ENCODE peak calls at places on chromosomes 11 and 22, in five cellular contexts. One of them, this sample, is unnamed.

GRCh38 chr22:23220485-23221350 is 40.4 kb downstream of the BCR start:
- DNase-seq in heart left ventricle: no peak
- DNase-seq in left ventricle myocardium inferior: peak; percentile 15
- DNase-seq in testis: no peak
- DNase-seq in neural progenitor cell: no peak
- DNase-seq in this sample: no peak

GRCh38 chr11:79200398-79201070 is 240.3 kb downstream of the TENM4 start:
- DNase-seq in heart left ventricle: no peak
- DNase-seq in left ventricle myocardium inferior: no peak
- DNase-seq in testis: no peak
- DNase-seq in neural progenitor cell: no peak
- DNase-seq in this sample: no peak

GRCh38 chr11:96151501-96151900 is 191.5 kb downstream of the MAML2 start:
- DNase-seq in heart left ventricle: no peak
- DNase-seq in left ventricle myocardium inferior: no peak
- DNase-seq in testis: no peak
- DNase-seq in neural progenitor cell: no peak
- DNase-seq in this sample: no peak

GRCh38 chr22:19855504-19856409 is 1.1 kb upstream of the GNB1L start:
- DNase-seq in heart left ventricle: peak; percentile 64
- DNase-seq in left ventricle myocardium inferior: no peak
- DNase-seq in testis: peak; percentile 71
- DNase-seq in neural progenitor cell: no peak
- DNase-seq in this sample: peak; percentile 62

GRCh38 chr11:118002541-118003019 is 16.4 kb downstream of the IL10RA start:
- DNase-seq in heart left ventricle: peak; percentile 86
- DNase-seq in left ventricle myocardium inferior: peak; percentile 72
- DNase-seq in testis: peak; percentile 63
- DNase-seq in neural progenitor cell: peak; percentile 86
- DNase-seq in this sample: peak; percentile 58

GRCh38 chr22:36546932-36547331 is 18.0 kb upstream of the EIF3D start:
- DNase-seq in heart left ventricle: no peak
- DNase-seq in left ventricle myocardium inferior: no peak
- DNase-seq in testis: no peak
- DNase-seq in neural progenitor cell: no peak
- DNase-seq in this sample: no peak

GRCh38 chr11:114827043-114827442 is 148.7 kb downstream of the NXPE2 start:
- DNase-seq in heart left ventricle: no peak
- DNase-seq in left ventricle myocardium inferior: no peak
- DNase-seq in testis: no peak
- DNase-seq in neural progenitor cell: no peak
- DNase-seq in this sample: no peak

GRCh38 chr11:22920939-22921565 is 60.8 kb upstream of the CCDC179 start:
- DNase-seq in heart left ventricle: no peak
- DNase-seq in left ventricle myocardium inferior: no peak
- DNase-seq in testis: peak; percentile 44
- DNase-seq in neural progenitor cell: peak; percentile 73
- DNase-seq in this sample: no peak

GRCh38 chr22:35838849-35839646 is 121.4 kb downstream of the APOL5 start:
- DNase-seq in heart left ventricle: peak; percentile 36
- DNase-seq in left ventricle myocardium inferior: no peak
- DNase-seq in testis: peak; percentile 59
- DNase-seq in neural progenitor cell: peak; percentile 68
- DNase-seq in this sample: no peak

GRCh38 chr22:22703715-22704114 is 59.3 kb downstream of the GGTLC2 start:
- DNase-seq in heart left ventricle: no peak
- DNase-seq in left ventricle myocardium inferior: no peak
- DNase-seq in testis: no peak
- DNase-seq in neural progenitor cell: no peak
- DNase-seq in this sample: no peak

GRCh38 chr11:2576536-2576935 is 123.3 kb downstream of the KCNQ1OT1 start:
- DNase-seq in heart left ventricle: peak; percentile 10
- DNase-seq in left ventricle myocardium inferior: no peak
- DNase-seq in testis: no peak
- DNase-seq in neural progenitor cell: no peak
- DNase-seq in this sample: peak; percentile 5

GRCh38 chr22:29081499-29082236 is 8.8 kb downstream of the KREMEN1 start:
- DNase-seq in heart left ventricle: no peak
- DNase-seq in left ventricle myocardium inferior: no peak
- DNase-seq in testis: no peak
- DNase-seq in neural progenitor cell: no peak
- DNase-seq in this sample: no peak

GRCh38 chr22:28002181-28002700 is 83.2 kb upstream of the PITPNB start:
- DNase-seq in heart left ventricle: no peak
- DNase-seq in left ventricle myocardium inferior: no peak
- DNase-seq in testis: no peak
- DNase-seq in neural progenitor cell: no peak
- DNase-seq in this sample: no peak

GRCh38 chr11:86174101-86175046 is 70.2 kb upstream of the EED start:
- DNase-seq in heart left ventricle: peak; percentile 90
- DNase-seq in left ventricle myocardium inferior: peak; percentile 77
- DNase-seq in testis: peak; percentile 51
- DNase-seq in neural progenitor cell: no peak
- DNase-seq in this sample: peak; percentile 86

GRCh38 chr11:34345012-34345804 is 12.6 kb downstream of the ABTB2 start:
- DNase-seq in heart left ventricle: peak; percentile 65
- DNase-seq in left ventricle myocardium inferior: peak; percentile 42
- DNase-seq in testis: no peak
- DNase-seq in neural progenitor cell: no peak
- DNase-seq in this sample: peak; percentile 69
- H3K4me3 ChIP-seq in heart left ventricle: no peak overlapping the region
- H3K4me3 ChIP-seq in left ventricle myocardium inferior: no peak overlapping the region
- H3K4me3 ChIP-seq in testis: no peak overlapping the region
- H3K4me3 ChIP-seq in neural progenitor cell: no peak overlapping the region
- H3K4me3 ChIP-seq in this sample: peak overlapping the region; percentile 35

DNA sequence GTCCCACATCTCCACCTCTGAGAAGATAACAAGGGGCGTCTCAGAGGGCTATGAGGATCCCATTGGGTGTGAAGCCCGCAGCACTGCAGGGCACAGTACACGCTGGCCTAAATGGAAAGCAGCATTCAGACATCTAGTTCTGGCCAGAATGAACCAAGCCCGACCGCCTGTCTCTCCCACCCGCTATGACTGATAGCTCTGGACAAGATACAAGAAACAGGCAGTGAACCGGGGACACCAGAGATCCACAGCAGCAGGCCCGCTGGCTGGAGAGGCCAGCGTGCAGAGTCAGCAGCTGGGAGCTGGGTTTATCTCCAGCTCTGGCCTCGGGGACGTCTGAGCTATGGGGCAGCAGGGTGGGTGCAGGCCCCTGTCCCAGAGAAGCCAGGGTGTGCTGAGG is 9.6 kb downstream of the CERK start:
- DNase-seq in heart left ventricle: peak; percentile 57
- DNase-seq in left ventricle myocardium inferior: no peak
- DNase-seq in testis: peak; percentile 34
- DNase-seq in neural progenitor cell: no peak
- DNase-seq in this sample: no peak
- H3K27ac ChIP-seq in heart left ventricle: peak overlapping the region; percentile 82
- H3K27ac ChIP-seq in left ventricle myocardium inferior: peak overlapping the region; percentile 98
- H3K27ac ChIP-seq in testis: no peak overlapping the region
- H3K27ac ChIP-seq in neural progenitor cell: no peak overlapping the region
- H3K27ac ChIP-seq in this sample: no peak overlapping the region

DNA sequence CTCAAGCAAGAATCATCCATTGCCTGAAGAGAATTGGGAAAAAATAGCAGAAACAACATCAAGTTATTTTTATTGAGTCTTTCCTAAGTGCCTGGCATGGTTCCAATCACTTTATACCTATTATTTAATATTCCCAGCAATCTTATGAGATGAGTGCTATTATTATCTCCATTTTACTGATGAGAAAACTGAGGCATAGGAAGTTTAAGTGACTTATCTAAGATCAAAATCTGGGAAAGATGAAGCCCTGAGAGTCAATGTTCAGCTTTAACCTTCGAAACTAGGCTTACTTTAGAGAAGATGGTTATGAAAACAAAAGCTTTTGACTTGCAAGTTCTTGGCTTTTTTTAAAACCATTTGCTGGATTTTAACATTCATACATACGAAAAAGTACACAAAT is 141.6 kb downstream of the APIP start:
- DNase-seq in heart left ventricle: no peak
- DNase-seq in left ventricle myocardium inferior: no peak
- DNase-seq in testis: no peak
- DNase-seq in neural progenitor cell: no peak
- DNase-seq in this sample: no peak
- H3K4me3 ChIP-seq in heart left ventricle: no peak overlapping the region
- H3K4me3 ChIP-seq in left ventricle myocardium inferior: no peak overlapping the region
- H3K4me3 ChIP-seq in testis: no peak overlapping the region
- H3K4me3 ChIP-seq in neural progenitor cell: no peak overlapping the region
- H3K4me3 ChIP-seq in this sample: no peak overlapping the region

DNA sequence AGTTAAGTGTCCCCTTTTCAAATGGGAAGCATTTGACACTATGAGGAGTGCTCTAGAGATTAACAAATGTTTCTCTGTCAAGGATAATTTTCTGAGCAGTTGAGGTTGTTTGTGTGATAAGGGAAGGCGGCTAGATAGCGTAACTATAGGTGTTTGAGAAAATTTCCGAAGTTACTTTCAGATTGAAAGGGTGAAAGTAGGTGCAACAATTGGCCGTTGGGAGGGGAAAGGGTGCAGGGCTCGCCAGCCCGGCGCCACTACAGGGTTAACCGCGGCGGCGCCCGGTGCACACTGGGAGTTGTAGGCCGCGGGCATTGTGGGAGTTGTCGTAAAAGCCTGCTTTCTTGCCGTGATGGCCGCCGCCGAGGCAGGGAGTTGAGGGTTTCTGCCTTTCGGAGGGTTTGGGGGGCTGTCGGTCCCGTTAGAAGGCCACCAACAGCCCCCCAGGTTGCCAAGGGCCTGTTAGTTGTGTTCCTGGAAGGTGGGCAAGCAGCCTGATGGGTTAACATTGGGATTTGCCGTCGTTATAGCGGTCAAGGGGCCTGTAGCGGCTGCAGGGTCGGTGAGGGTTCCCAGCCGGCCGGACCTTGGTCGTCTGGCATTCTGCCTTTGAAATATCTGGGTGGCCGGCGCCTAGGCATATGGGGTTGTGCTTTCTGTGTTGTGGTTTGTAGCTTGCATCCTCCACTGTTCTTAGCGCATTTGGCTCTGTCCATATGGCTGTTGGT is 36.5 kb upstream of the HSD17B12 start:
- DNase-seq in heart left ventricle: peak; percentile 93
- DNase-seq in left ventricle myocardium inferior: peak; percentile 88
- DNase-seq in testis: peak; percentile 92
- DNase-seq in neural progenitor cell: peak; percentile 93
- DNase-seq in this sample: peak; percentile 89
- H3K27ac ChIP-seq in heart left ventricle: peak overlapping the region; percentile 80
- H3K27ac ChIP-seq in left ventricle myocardium inferior: peak overlapping the region; percentile 82
- H3K27ac ChIP-seq in testis: peak overlapping the region; percentile 70
- H3K27ac ChIP-seq in neural progenitor cell: no peak overlapping the region
- H3K27ac ChIP-seq in this sample: peak overlapping the region; percentile 80

DNA sequence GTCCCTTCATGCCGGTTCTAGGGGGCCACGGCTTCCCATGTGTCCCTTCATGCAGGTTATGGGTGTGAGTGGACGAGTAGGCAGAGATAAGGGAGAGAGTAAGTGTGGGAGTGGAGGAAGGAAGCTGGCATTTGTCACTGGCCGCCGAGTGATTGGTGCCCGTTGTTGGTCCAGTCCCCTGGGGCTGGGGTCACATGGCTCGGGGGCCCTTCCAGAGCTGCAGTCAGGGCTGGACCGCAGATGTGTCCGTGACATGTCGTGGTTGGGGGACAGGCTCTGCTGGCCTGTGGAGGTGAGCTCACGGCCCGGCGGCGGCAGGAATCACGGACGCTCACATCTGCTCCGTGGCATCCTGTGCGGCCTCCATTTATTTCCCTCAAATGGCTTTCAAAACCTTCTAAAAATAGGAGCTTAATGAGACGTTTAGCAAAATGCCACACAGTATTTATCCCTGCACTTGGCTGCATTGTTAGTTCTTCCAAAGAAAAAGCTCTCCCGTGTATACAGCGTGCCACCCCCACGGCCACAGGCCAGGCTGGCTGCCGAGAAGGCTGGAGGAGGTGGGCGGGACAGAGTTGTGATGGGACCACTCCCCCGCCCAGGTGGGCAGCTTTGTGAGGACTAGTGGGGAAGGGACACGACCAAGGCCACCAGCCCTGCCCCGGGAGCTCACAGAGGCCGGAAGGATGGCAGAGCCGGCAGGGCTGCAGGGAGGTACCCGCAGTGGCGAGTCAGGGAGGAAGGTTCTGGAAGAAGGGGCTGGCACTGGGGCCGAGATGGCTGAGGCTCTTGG is 386.7 kb downstream of the TBC1D22A start:
- DNase-seq in heart left ventricle: no peak
- DNase-seq in left ventricle myocardium inferior: no peak
- DNase-seq in testis: no peak
- DNase-seq in neural progenitor cell: no peak
- DNase-seq in this sample: no peak
- H3K4me3 ChIP-seq in heart left ventricle: no peak overlapping the region
- H3K4me3 ChIP-seq in left ventricle myocardium inferior: no peak overlapping the region
- H3K4me3 ChIP-seq in testis: no peak overlapping the region
- H3K4me3 ChIP-seq in neural progenitor cell: no peak overlapping the region
- H3K4me3 ChIP-seq in this sample: no peak overlapping the region

GRCh38 chr11:47410404-47411264 is 2.2 kb downstream of the SLC39A13 start:
- DNase-seq in heart left ventricle: no peak
- DNase-seq in left ventricle myocardium inferior: no peak
- DNase-seq in testis: no peak
- DNase-seq in neural progenitor cell: peak; percentile 1
- DNase-seq in this sample: no peak

GRCh38 chr11:47406896-47407745 is 1.3 kb upstream of the SLC39A13 start:
- DNase-seq in heart left ventricle: no peak
- DNase-seq in left ventricle myocardium inferior: no peak
- DNase-seq in testis: peak; percentile 28
- DNase-seq in neural progenitor cell: peak; percentile 25
- DNase-seq in this sample: no peak

GRCh38 chr11:47407746-47408590 is at the start of gene SLC39A13:
- DNase-seq in heart left ventricle: peak; percentile 96
- DNase-seq in left ventricle myocardium inferior: peak; percentile 94
- DNase-seq in testis: peak; percentile 94
- DNase-seq in neural progenitor cell: peak; percentile 97
- DNase-seq in this sample: peak; percentile 94

GRCh38 chr11:47409440-47410403 is 1.3 kb downstream of the SLC39A13 start:
- DNase-seq in heart left ventricle: peak; percentile 51
- DNase-seq in left ventricle myocardium inferior: no peak
- DNase-seq in testis: no peak
- DNase-seq in neural progenitor cell: peak; percentile 1
- DNase-seq in this sample: no peak

GRCh38 chr11:47408598-47409439 is 429 bp downstream of the SLC39A13 start:
- DNase-seq in heart left ventricle: peak; percentile 70
- DNase-seq in left ventricle myocardium inferior: no peak
- DNase-seq in testis: peak; percentile 33
- DNase-seq in neural progenitor cell: peak; percentile 37
- DNase-seq in this sample: peak; percentile 76
- H3K27ac ChIP-seq in heart left ventricle: peak overlapping the region; percentile 91
- H3K27ac ChIP-seq in left ventricle myocardium inferior: peak overlapping the region; percentile 99
- H3K27ac ChIP-seq in testis: peak overlapping the region; percentile 88
- H3K27ac ChIP-seq in neural progenitor cell: no peak overlapping the region
- H3K27ac ChIP-seq in this sample: peak overlapping the region; percentile 86

DNA sequence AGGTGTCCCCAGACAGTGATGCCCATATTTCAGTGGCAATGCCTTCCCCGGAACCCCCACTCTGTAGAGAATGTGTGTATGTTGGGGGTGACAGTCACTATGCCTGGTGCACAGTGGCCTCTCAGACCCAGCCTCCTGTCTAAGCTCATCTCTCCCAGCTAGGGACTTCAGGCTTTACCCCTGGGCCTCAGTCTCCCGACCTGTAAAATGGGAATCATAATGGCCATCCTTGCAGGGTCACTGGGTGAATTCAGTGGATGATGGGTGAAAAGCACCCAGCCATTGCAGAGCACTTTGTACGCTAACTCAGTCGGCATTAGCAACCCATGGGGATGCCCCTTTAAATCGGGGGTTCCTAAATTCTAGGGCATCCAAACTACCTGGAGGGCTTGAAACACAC is 18.9 kb downstream of the FGF3 start:
- DNase-seq in heart left ventricle: no peak
- DNase-seq in left ventricle myocardium inferior: no peak
- DNase-seq in testis: no peak
- DNase-seq in neural progenitor cell: no peak
- DNase-seq in this sample: no peak
- H3K4me3 ChIP-seq in heart left ventricle: no peak overlapping the region
- H3K4me3 ChIP-seq in left ventricle myocardium inferior: no peak overlapping the region
- H3K4me3 ChIP-seq in testis: no peak overlapping the region
- H3K4me3 ChIP-seq in neural progenitor cell: no peak overlapping the region
- H3K4me3 ChIP-seq in this sample: no peak overlapping the region

This sample was measured in psoas muscle.